ENCODE peak calls at places on chromosomes 11 and 22, in six cellular contexts. M is neural crest cell; U is NCI-H1105; F is NCI-H524; E is lung microvascular endothelial cell; V is stimulated activated naive B cell treated with anti-CD40 and anti-IgM and Interleukin-4, amounts not matched to agents 10 μg/mL and 1 μg/mL and 100 μg/mL, for 72 hours. Z is an unnamed sample.

GRCh38 chr11:117189191-117189940 is 9.8 kb upstream of the TAGLN start:
- DNase-seq in M (no peak), U (no peak), F (no peak), E (no peak), V (peak), Z (no peak)

GRCh38 chr11:7548659-7549283 is 35.0 kb downstream of the PPFIBP2 start:
- DNase-seq in M (no peak), U (no peak), F (no peak), E (no peak), V (peak), Z (no peak)

GRCh38 chr11:27452147-27452546 is 20.4 kb downstream of the LGR4 start:
- DNase-seq in M (no peak), U (no peak), F (no peak), E (no peak), V (no peak), Z (no peak)

GRCh38 chr11:79678780-79679468 is 238.1 kb upstream of the TENM4 start:
- DNase-seq in M (no peak), U (no peak), F (peak), E (no peak), V (no peak), Z (no peak)

GRCh38 chr11:4092031-4092430 is 2.6 kb upstream of the RRM1 start:
- DNase-seq in M (no peak), U (no peak), F (no peak), E (no peak), V (no peak), Z (no peak)

GRCh38 chr11:121237686-121238658 is 54.6 kb upstream of the SC5D start:
- DNase-seq in M (no peak), U (no peak), F (no peak), E (no peak), V (no peak), Z (no peak)

GRCh38 chr11:131808466-131808865 is 438.1 kb downstream of the NTM start:
- DNase-seq in M (no peak), U (no peak), F (no peak), E (no peak), V (no peak), Z (no peak)

GRCh38 chr11:60307507-60308195 is 19.4 kb upstream of the MS4A6E start:
- DNase-seq in M (no peak), U (no peak), F (no peak), E (no peak), V (peak), Z (no peak)

GRCh38 chr11:1823376-1824220 is 11.2 kb upstream of the SYT8 start:
- DNase-seq in M (no peak), U (no peak), F (no peak), E (no peak), V (no peak), Z (no peak)

GRCh38 chr11:124839051-124839971 is 25.9 kb upstream of the ROBO3 start:
- DNase-seq in M (no peak), U (peak), F (peak), E (peak), V (no peak), Z (no peak)

GRCh38 chr11:115709297-115709696 is 205.1 kb upstream of the CADM1 start:
- DNase-seq in M (no peak), U (no peak), F (no peak), E (no peak), V (no peak), Z (no peak)

GRCh38 chr11:36411202-36411640 is 98.9 kb downstream of the TRAF6 start:
- DNase-seq in M (no peak), U (no peak), F (no peak), E (peak), V (peak), Z (no peak)

GRCh38 chr11:62546937-62547625 is 475 bp upstream of the AHNAK start:
- DNase-seq in M (no peak), U (no peak), F (peak), E (no peak), V (no peak), Z (no peak)

GRCh38 chr22:49425356-49425755 is 402.3 kb downstream of the BRD1 start:
- DNase-seq in M (no peak), U (no peak), F (no peak), E (no peak), V (no peak), Z (no peak)

GRCh38 chr11:11451501-11452005 is 98.5 kb upstream of the CSNK2A3 start:
- DNase-seq in M (no peak), U (no peak), F (no peak), E (no peak), V (no peak), Z (no peak)

GRCh38 chr11:33027233-33027632 is 11.6 kb downstream of the DEPDC7 start:
- DNase-seq in M (no peak), U (no peak), F (no peak), E (no peak), V (no peak), Z (no peak)

GRCh38 chr22:19422440-19423301 is 8.9 kb downstream of the HIRA start:
- DNase-seq in M (no peak), U (no peak), F (no peak), E (no peak), V (no peak), Z (no peak)

GRCh38 chr11:110989734-110990133 is 255.8 kb upstream of the POU2AF2 start:
- DNase-seq in M (no peak), U (no peak), F (peak), E (no peak), V (no peak), Z (peak)

GRCh38 chr11:18022419-18022818 is 9.6 kb upstream of the SERGEF start:
- DNase-seq in M (no peak), U (no peak), F (no peak), E (no peak), V (no peak), Z (no peak)

GRCh38 chr22:38172489-38173155 is 9.0 kb downstream of the PLA2G6 start:
- DNase-seq in M (no peak), U (no peak), F (no peak), E (peak), V (no peak), Z (no peak)

GRCh38 chr11:6268811-6269210 is 9.2 kb downstream of the CCKBR start:
- DNase-seq in M (no peak), U (no peak), F (no peak), E (no peak), V (no peak), Z (no peak)

GRCh38 chr22:42152661-42153270 is 22.2 kb upstream of the CYP2D6 start:
- DNase-seq in M (no peak), U (no peak), F (no peak), E (no peak), V (no peak), Z (no peak)

GRCh38 chr11:47523491-47524199 is 29.3 kb downstream of the CELF1 start:
- DNase-seq in M (no peak), U (no peak), F (no peak), E (peak), V (no peak), Z (no peak)

GRCh38 chr22:50622723-50623327 is 5.1 kb downstream of the ARSA start:
- DNase-seq in M (no peak), U (peak), F (no peak), E (no peak), V (no peak), Z (no peak)

GRCh38 chr11:67379061-67380058 is 6.0 kb upstream of the CLCF1 start:
- DNase-seq in M (no peak), U (no peak), F (no peak), E (no peak), V (no peak), Z (no peak)

GRCh38 chr11:128921790-128922189 is 20.9 kb downstream of the TP53AIP1 start:
- DNase-seq in M (no peak), U (no peak), F (no peak), E (no peak), V (peak), Z (no peak)

GRCh38 chr11:14364322-14364721 is 5.3 kb upstream of the RRAS2 start:
- DNase-seq in M (no peak), U (no peak), F (no peak), E (no peak), V (no peak), Z (no peak)

GRCh38 chr11:114132427-114132826 is 72.9 kb downstream of the ZBTB16 start:
- DNase-seq in M (no peak), U (no peak), F (no peak), E (peak), V (no peak), Z (no peak)

GRCh38 chr11:61897387-61898246 is 6.3 kb upstream of the FADS3 start:
- DNase-seq in M (peak), U (peak), F (peak), E (peak), V (peak), Z (peak)

GRCh38 chr11:14420223-14420622 is 61.2 kb upstream of the RRAS2 start:
- DNase-seq in M (no peak), U (no peak), F (no peak), E (no peak), V (no peak), Z (no peak)

GRCh38 chr11:1121343-1122331 is 36.1 kb upstream of the MUC5AC start:
- DNase-seq in M (no peak), U (no peak), F (no peak), E (no peak), V (no peak), Z (no peak)

GRCh38 chr11:26344647-26345046 is 12.7 kb downstream of the ANO3 start:
- DNase-seq in M (no peak), U (no peak), F (peak), E (no peak), V (no peak), Z (no peak)

GRCh38 chr22:40463727-40464126 is 93.3 kb downstream of the SGSM3 start:
- DNase-seq in M (no peak), U (no peak), F (no peak), E (no peak), V (no peak), Z (no peak)

GRCh38 chr22:23520875-23521441 is 59.1 kb downstream of the IGLL1 start:
- DNase-seq in M (peak), U (peak), F (peak), E (peak), V (no peak), Z (no peak)

GRCh38 chr11:5288912-5289525 is 12.7 kb downstream of the OR51B4 start:
- DNase-seq in M (no peak), U (no peak), F (no peak), E (no peak), V (no peak), Z (no peak)

GRCh38 chr11:17250561-17251350 is 25.8 kb upstream of the NUCB2 start:
- DNase-seq in M (no peak), U (no peak), F (no peak), E (no peak), V (no peak), Z (no peak)